ENCODE peak calls at places on chromosomes 5 and 9, in four cellular contexts. One of them, this sample, is unnamed.

GRCh38 chr5:93579561-93580386 is 1.2 kb downstream of the NR2F1-AS1 start:
- DNase-seq in cardiac fibroblast: peak
- DNase-seq in GM13977: peak
- DNase-seq in fibroblast of pulmonary artery: peak
- DNase-seq in this sample: peak

GRCh38 chr9:114317665-114318357 is 5.1 kb upstream of the ORM1 start:
- DNase-seq in cardiac fibroblast: peak
- DNase-seq in fibroblast of pulmonary artery: peak
- DNase-seq in GM13977: no peak
- DNase-seq in this sample: peak

GRCh38 chr5:145437627-145438026 is 397.5 kb downstream of the PRELID2 start:
- DNase-seq in GM13977: no peak
- DNase-seq in cardiac fibroblast: no peak
- DNase-seq in fibroblast of pulmonary artery: no peak
- DNase-seq in this sample: no peak

GRCh38 chr9:5593904-5594303 is 35.0 kb upstream of the RIC1 start:
- DNase-seq in cardiac fibroblast: no peak
- DNase-seq in GM13977: peak
- DNase-seq in fibroblast of pulmonary artery: no peak
- DNase-seq in this sample: no peak

GRCh38 chr9:78030553-78031270 is 899 bp downstream of the GNAQ start:
- DNase-seq in fibroblast of pulmonary artery: peak
- DNase-seq in cardiac fibroblast: peak
- DNase-seq in GM13977: peak
- DNase-seq in this sample: peak

GRCh38 chr9:6418764-6419163 is 5.8 kb downstream of the UHRF2 start:
- DNase-seq in fibroblast of pulmonary artery: no peak
- DNase-seq in cardiac fibroblast: no peak
- DNase-seq in GM13977: no peak
- DNase-seq in this sample: no peak

GRCh38 chr9:71446081-71446480 is 322.2 kb downstream of the CEMIP2 start:
- DNase-seq in GM13977: no peak
- DNase-seq in cardiac fibroblast: no peak
- DNase-seq in fibroblast of pulmonary artery: no peak
- DNase-seq in this sample: no peak

GRCh38 chr9:137080260-137081122 is 3.2 kb downstream of the UAP1L1 start:
- DNase-seq in GM13977: no peak
- DNase-seq in cardiac fibroblast: no peak
- DNase-seq in fibroblast of pulmonary artery: no peak
- DNase-seq in this sample: no peak

GRCh38 chr5:89396262-89396975 is 513.4 kb upstream of the MEF2C start:
- DNase-seq in GM13977: no peak
- DNase-seq in cardiac fibroblast: peak
- DNase-seq in fibroblast of pulmonary artery: peak
- DNase-seq in this sample: peak

GRCh38 chr9:131402738-131403492 is 9.0 kb downstream of the PRRC2B start:
- DNase-seq in GM13977: no peak
- DNase-seq in cardiac fibroblast: peak
- DNase-seq in fibroblast of pulmonary artery: peak
- DNase-seq in this sample: peak

GRCh38 chr5:10445352-10445751 is 3.7 kb downstream of the ROPN1L start:
- DNase-seq in GM13977: peak
- DNase-seq in fibroblast of pulmonary artery: no peak
- DNase-seq in cardiac fibroblast: no peak
- DNase-seq in this sample: no peak

GRCh38 chr9:110340306-110340705 is 2.6 kb upstream of the TXNDC8 start:
- DNase-seq in fibroblast of pulmonary artery: peak
- DNase-seq in cardiac fibroblast: peak
- DNase-seq in GM13977: no peak
- DNase-seq in this sample: no peak

GRCh38 chr9:38621434-38622082 is 1.2 kb upstream of the ANKRD18A start:
- DNase-seq in GM13977: no peak
- DNase-seq in cardiac fibroblast: no peak
- DNase-seq in fibroblast of pulmonary artery: no peak
- DNase-seq in this sample: no peak

GRCh38 chr9:77793909-77794308 is 145.8 kb upstream of the GNA14 start:
- DNase-seq in GM13977: no peak
- DNase-seq in cardiac fibroblast: peak
- DNase-seq in fibroblast of pulmonary artery: peak
- DNase-seq in this sample: no peak

GRCh38 chr5:132021654-132022053 is 10.2 kb upstream of the ACSL6 start:
- DNase-seq in GM13977: no peak
- DNase-seq in cardiac fibroblast: no peak
- DNase-seq in fibroblast of pulmonary artery: no peak
- DNase-seq in this sample: no peak

GRCh38 chr5:12384005-12384404 is 479.8 kb upstream of the CTNND2 start:
- DNase-seq in cardiac fibroblast: no peak
- DNase-seq in GM13977: no peak
- DNase-seq in fibroblast of pulmonary artery: no peak
- DNase-seq in this sample: no peak

GRCh38 chr9:86801246-86801645 is 146.1 kb downstream of the GAS1 start:
- DNase-seq in GM13977: no peak
- DNase-seq in cardiac fibroblast: no peak
- DNase-seq in fibroblast of pulmonary artery: peak
- DNase-seq in this sample: no peak

GRCh38 chr9:109560470-109561132 is 62.5 kb upstream of the PTPN3 start:
- DNase-seq in GM13977: no peak
- DNase-seq in cardiac fibroblast: no peak
- DNase-seq in fibroblast of pulmonary artery: no peak
- DNase-seq in this sample: no peak

GRCh38 chr9:131714161-131714646 is 25.7 kb downstream of the RAPGEF1 start:
- DNase-seq in cardiac fibroblast: peak
- DNase-seq in GM13977: no peak
- DNase-seq in fibroblast of pulmonary artery: peak
- DNase-seq in this sample: peak

GRCh38 chr9:118991366-118992285 is 377.6 kb downstream of the BRINP1 start:
- DNase-seq in fibroblast of pulmonary artery: no peak
- DNase-seq in cardiac fibroblast: no peak
- DNase-seq in GM13977: no peak
- DNase-seq in this sample: no peak

GRCh38 chr5:131423056-131423455 is 159.2 kb downstream of the CDC42SE2 start:
- DNase-seq in fibroblast of pulmonary artery: peak
- DNase-seq in GM13977: no peak
- DNase-seq in cardiac fibroblast: peak
- DNase-seq in this sample: no peak

GRCh38 chr9:21679432-21679831 is 123.0 kb upstream of the MTAP start:
- DNase-seq in cardiac fibroblast: peak
- DNase-seq in GM13977: no peak
- DNase-seq in fibroblast of pulmonary artery: peak
- DNase-seq in this sample: no peak

GRCh38 chr5:150044334-150044681 is 42.0 kb downstream of the CSF1R start:
- DNase-seq in fibroblast of pulmonary artery: peak
- DNase-seq in GM13977: no peak
- DNase-seq in cardiac fibroblast: peak
- DNase-seq in this sample: no peak

GRCh38 chr5:140631831-140632365 is 1.1 kb downstream of the CD14 start:
- DNase-seq in fibroblast of pulmonary artery: no peak
- DNase-seq in cardiac fibroblast: no peak
- DNase-seq in GM13977: peak
- DNase-seq in this sample: no peak

GRCh38 chr9:110975278-110975677 is 63.0 kb downstream of the LPAR1 start:
- DNase-seq in fibroblast of pulmonary artery: peak
- DNase-seq in cardiac fibroblast: peak
- DNase-seq in GM13977: no peak
- DNase-seq in this sample: no peak

GRCh38 chr9:90985631-90986030 is 184.0 kb downstream of the SYK start:
- DNase-seq in fibroblast of pulmonary artery: peak
- DNase-seq in GM13977: no peak
- DNase-seq in cardiac fibroblast: peak
- DNase-seq in this sample: no peak

GRCh38 chr5:142280066-142281011 is 44.5 kb downstream of the SPRY4 start:
- DNase-seq in GM13977: no peak
- DNase-seq in fibroblast of pulmonary artery: peak
- DNase-seq in cardiac fibroblast: peak
- DNase-seq in this sample: no peak

GRCh38 chr9:116656977-116657376 is 30.1 kb upstream of the TRIM32 start:
- DNase-seq in GM13977: no peak
- DNase-seq in cardiac fibroblast: no peak
- DNase-seq in fibroblast of pulmonary artery: peak
- DNase-seq in this sample: no peak

GRCh38 chr9:116058421-116058820 is 95.2 kb upstream of the PAPPA start:
- DNase-seq in cardiac fibroblast: peak
- DNase-seq in GM13977: no peak
- DNase-seq in fibroblast of pulmonary artery: peak
- DNase-seq in this sample: no peak

GRCh38 chr9:124010303-124010664 is 1.3 kb upstream of the LHX2 start:
- DNase-seq in cardiac fibroblast: no peak
- DNase-seq in fibroblast of pulmonary artery: no peak
- DNase-seq in GM13977: no peak
- DNase-seq in this sample: no peak

GRCh38 chr5:54159153-54159836 is 151.1 kb downstream of the ARL15 start:
- DNase-seq in fibroblast of pulmonary artery: no peak
- DNase-seq in GM13977: no peak
- DNase-seq in cardiac fibroblast: peak
- DNase-seq in this sample: no peak

GRCh38 chr5:7683753-7684152 is 167.2 kb downstream of the CFAP90 start:
- DNase-seq in cardiac fibroblast: no peak
- DNase-seq in fibroblast of pulmonary artery: no peak
- DNase-seq in GM13977: no peak
- DNase-seq in this sample: no peak
- TF ChIP-seq CTCF in cardiac fibroblast: no peak
- TF ChIP-seq CTCF in fibroblast of pulmonary artery: no peak
- TF ChIP-seq CTCF in GM13977: peak
- TF ChIP-seq CTCF in this sample: no peak

GRCh38 chr9:121598167-121599000 is 53.0 kb upstream of the DAB2IP start:
- DNase-seq in cardiac fibroblast: peak
- DNase-seq in GM13977: peak
- DNase-seq in fibroblast of pulmonary artery: peak
- DNase-seq in this sample: peak
- TF ChIP-seq CTCF in cardiac fibroblast: no peak
- TF ChIP-seq CTCF in GM13977: no peak
- TF ChIP-seq CTCF in fibroblast of pulmonary artery: peak
- TF ChIP-seq CTCF in this sample: no peak

DNA sequence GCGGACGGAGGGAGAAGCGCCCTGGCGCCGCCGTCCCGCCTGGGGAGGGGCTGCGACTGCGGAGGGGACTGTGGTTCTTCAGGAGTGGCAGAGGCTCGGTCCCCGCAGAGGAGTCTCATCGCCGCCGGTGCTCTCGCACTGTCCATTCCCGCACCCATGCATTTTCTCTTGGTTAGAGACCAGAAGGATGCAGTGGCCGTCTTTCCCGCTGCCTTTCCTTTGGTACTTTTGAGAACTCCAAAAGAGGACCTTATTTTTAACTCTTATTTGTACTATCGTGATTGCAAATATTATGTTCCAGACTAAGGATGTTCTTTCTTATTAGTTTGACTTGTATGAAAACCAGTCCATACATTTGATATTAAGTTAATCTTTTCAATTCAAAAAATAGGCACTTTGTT is 611 bp downstream of the ZFYVE16 start:
- DNase-seq in fibroblast of pulmonary artery: peak
- DNase-seq in GM13977: peak
- DNase-seq in cardiac fibroblast: peak
- DNase-seq in this sample: peak
- TF ChIP-seq CTCF in fibroblast of pulmonary artery: peak
- TF ChIP-seq CTCF in GM13977: no peak
- TF ChIP-seq CTCF in cardiac fibroblast: peak
- TF ChIP-seq CTCF in this sample: no peak

GRCh38 chr9:129036923-129037766 is 719 bp downstream of the MIGA2 start:
- DNase-seq in fibroblast of pulmonary artery: no peak
- DNase-seq in cardiac fibroblast: peak
- DNase-seq in GM13977: no peak
- DNase-seq in this sample: no peak

GRCh38 chr9:129038109-129038852 is 1.9 kb downstream of the MIGA2 start:
- DNase-seq in GM13977: no peak
- DNase-seq in cardiac fibroblast: peak
- DNase-seq in fibroblast of pulmonary artery: peak
- DNase-seq in this sample: no peak

GRCh38 chr9:129033216-129033615 is 3.2 kb upstream of the MIGA2 start:
- DNase-seq in fibroblast of pulmonary artery: no peak
- DNase-seq in cardiac fibroblast: no peak
- DNase-seq in GM13977: no peak
- DNase-seq in this sample: no peak

GRCh38 chr9:129037767-129038098 is 1.3 kb downstream of the MIGA2 start:
- DNase-seq in GM13977: no peak
- DNase-seq in fibroblast of pulmonary artery: no peak
- DNase-seq in cardiac fibroblast: peak
- DNase-seq in this sample: no peak

DNA sequence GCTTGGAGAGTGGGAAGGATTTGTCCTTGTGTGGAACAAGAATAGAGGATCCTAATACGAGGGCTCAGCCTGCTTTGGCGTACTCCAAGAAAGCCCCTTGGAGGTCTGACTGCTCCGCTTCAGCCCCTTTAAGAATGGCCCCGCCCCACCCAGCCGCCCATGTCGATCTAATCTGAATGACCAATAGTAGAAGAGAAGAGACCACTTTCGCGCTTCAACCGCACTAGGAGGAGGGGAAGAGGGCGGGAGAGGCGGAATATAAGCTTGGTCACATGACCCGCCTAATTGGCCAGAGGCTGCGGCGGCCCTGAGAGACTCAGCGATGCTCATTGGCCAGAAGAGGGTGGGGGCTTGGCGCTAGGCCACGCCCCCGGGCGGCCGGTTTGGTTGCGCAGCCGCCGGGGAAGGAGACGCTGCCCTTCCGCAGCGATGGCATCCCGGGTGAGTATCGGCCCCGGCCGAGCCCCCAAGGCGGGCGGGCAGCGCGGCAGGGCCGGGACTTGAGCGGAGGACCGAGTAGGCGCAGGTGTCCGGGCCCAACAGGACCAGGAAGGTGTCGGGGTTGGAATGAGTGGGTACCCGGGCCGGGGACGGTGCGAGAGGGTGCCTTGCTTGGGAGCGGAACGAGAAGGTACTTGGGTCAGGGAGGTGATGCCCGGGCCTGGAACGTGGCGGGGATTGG is at the start of gene MIGA2:
- DNase-seq in cardiac fibroblast: peak
- DNase-seq in GM13977: peak
- DNase-seq in fibroblast of pulmonary artery: peak
- DNase-seq in this sample: peak
- TF ChIP-seq CTCF in cardiac fibroblast: no peak
- TF ChIP-seq CTCF in GM13977: no peak
- TF ChIP-seq CTCF in fibroblast of pulmonary artery: no peak
- TF ChIP-seq CTCF in this sample: no peak

DNA sequence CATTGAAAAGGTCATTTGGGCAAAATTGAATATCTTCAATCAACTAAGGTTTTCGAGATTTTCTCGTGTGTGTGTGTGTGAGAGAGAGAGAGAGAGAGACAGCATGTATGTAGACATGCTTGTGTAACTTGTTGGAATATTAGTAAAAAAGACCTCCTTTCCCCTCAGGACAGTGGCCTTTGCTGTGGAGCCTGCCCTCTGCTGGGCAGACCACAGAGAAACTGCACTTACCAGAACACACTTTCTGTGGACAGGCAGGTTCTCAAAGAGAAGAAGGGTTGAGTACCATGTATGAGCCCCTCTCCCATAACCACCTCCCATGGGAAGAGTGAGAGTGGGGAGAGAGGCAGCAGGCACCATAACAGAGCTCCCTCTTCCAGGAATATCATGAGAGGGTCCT is 45.6 kb downstream of the CFAP90 start:
- DNase-seq in fibroblast of pulmonary artery: peak
- DNase-seq in cardiac fibroblast: peak
- DNase-seq in GM13977: no peak
- DNase-seq in this sample: no peak
- TF ChIP-seq CTCF in fibroblast of pulmonary artery: peak
- TF ChIP-seq CTCF in cardiac fibroblast: no peak
- TF ChIP-seq CTCF in GM13977: peak
- TF ChIP-seq CTCF in this sample: no peak

This sample was measured in lower leg skin.